ENCODE peak calls at places on chromosomes 2 and 18, in four cellular contexts. D is NB4; A is heart right ventricle; E is effector memory CD4-positive, alpha-beta T cell. V is an unnamed sample.
A peak's percentile ranks its signal among the peaks of the same experiment; 100 is the strongest.

GRCh38 chr2:207311316-207312005 is 145.7 kb upstream of the KLF7 start:
- DNase-seq in D (peak; percentile 73), A (no peak), E (no peak), V (peak; percentile 53)

GRCh38 chr2:85978883-85979780 is 90.3 kb upstream of the ST3GAL5 start:
- DNase-seq in D (no peak), A (no peak), E (no peak), V (no peak)

GRCh38 chr2:127034056-127034455 is 72.9 kb downstream of the BIN1 start:
- DNase-seq in D (no peak), A (no peak), E (no peak), V (no peak)

GRCh38 chr2:13005761-13006336 is 289.1 kb downstream of the TRIB2 start:
- DNase-seq in D (no peak), A (no peak), E (no peak), V (no peak)

GRCh38 chr2:111534816-111535803 is 348.9 kb downstream of the ANAPC1 start:
- DNase-seq in D (no peak), A (no peak), E (peak; percentile 7), V (no peak)

GRCh38 chr2:109563980-109564550 is 49.7 kb downstream of the SEPTIN10 start:
- DNase-seq in D (peak; percentile 10), A (no peak), E (no peak), V (no peak)

GRCh38 chr2:237617305-237617982 is 9.9 kb upstream of the LRRFIP1 start:
- DNase-seq in D (no peak), A (no peak), E (no peak), V (no peak)

GRCh38 chr2:237806334-237806733 is 7.8 kb downstream of the RBM44 start:
- DNase-seq in D (no peak), A (no peak), E (no peak), V (no peak)

DNA sequence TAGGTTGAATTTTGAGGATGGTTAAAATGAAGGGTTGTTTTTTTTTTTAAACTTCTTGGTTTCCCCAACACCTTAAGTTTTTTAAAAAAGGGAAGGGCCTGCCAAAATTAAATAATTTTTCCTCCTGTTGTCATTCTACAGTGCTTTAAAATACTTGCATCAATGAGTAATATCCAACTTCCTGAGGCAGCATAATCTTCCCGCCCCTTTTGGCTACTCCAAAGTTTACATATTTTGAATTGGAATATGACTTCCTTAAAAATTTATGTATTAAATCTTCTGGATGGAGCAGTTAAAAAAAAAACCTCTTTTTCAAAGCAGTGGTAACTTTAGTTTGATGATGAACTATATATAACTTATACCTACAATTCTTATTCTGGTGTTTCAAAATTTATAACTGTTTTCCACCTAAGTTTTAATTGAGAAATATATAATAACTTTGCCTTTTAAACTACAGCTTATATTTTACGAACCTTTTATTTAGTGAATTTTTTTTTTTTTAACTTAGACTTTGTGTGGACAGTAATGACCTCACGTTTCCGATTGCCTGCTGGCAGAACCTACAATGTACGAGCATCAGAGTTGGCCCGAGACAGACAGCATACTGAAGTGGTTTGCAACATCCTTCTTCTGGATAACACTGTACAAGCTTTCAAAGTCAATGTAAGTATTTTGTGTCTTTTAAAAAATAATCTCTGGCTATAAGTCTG is 49.8 kb downstream of the PTPN4 start:
- DNase-seq in D (no peak), A (no peak), E (no peak), V (no peak)
- H3K4me3 ChIP-seq in D (no peak overlapping the region), A (no peak overlapping the region), E (no peak overlapping the region), V (no peak overlapping the region)

GRCh38 chr18:74082476-74083070 is 65.1 kb downstream of the FBXO15 start:
- DNase-seq in D (peak; percentile 74), A (peak; percentile 36), E (peak; percentile 19), V (peak; percentile 8)
- H3K4me3 ChIP-seq in D (no peak overlapping the region), A (no peak overlapping the region), E (no peak overlapping the region), V (no peak overlapping the region)

GRCh38 chr18:62186656-62187542 is at the start of the genes PIGN and RELCH:
- DNase-seq in D (peak; percentile 98), A (peak; percentile 90), E (peak; percentile 94), V (peak; percentile 98)

GRCh38 chr18:62187543-62188378 is 706 bp downstream of the RELCH start:
- DNase-seq in D (peak; percentile 72), A (no peak), E (peak; percentile 9), V (no peak)

GRCh38 chr18:62183578-62184195 is 3.2 kb downstream of the PIGN start:
- DNase-seq in D (peak; percentile 63), A (no peak), E (no peak), V (peak; percentile 51)

GRCh38 chr18:62189208-62189607 is 2.2 kb downstream of the RELCH start:
- DNase-seq in D (no peak), A (no peak), E (no peak), V (no peak)
- H3K4me3 ChIP-seq in D (peak overlapping the region; percentile 80), A (no peak overlapping the region), E (no peak overlapping the region), V (peak overlapping the region; percentile 92)

DNA sequence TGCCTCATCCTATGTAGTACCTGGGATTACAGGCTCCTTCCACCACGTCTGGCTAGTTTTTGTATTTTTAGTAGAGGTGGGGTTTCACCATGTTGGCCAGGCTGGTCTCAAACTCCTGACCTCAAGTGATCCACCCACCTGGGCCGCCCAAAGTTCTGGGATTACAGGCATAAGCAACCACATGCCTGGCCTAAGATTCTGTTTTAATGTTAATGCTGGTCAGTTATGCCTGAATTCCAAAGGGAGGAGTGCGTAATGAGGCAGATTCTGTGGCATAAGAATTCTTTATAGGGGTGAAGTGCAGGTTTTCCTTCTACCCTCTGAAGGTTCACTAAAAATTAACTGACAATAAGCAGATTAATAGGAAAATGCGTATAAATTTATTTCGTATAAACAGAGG is 1343.8 kb upstream of the LRRTM1 start:
- DNase-seq in D (no peak), A (no peak), E (no peak), V (no peak)
- H3K4me3 ChIP-seq in D (no peak overlapping the region), A (no peak overlapping the region), E (no peak overlapping the region), V (no peak overlapping the region)

GRCh38 chr2:172403881-172404470 is 23.4 kb upstream of the ITGA6 start:
- DNase-seq in D (no peak), A (no peak), E (no peak), V (no peak)
- H3K4me3 ChIP-seq in D (no peak overlapping the region), A (no peak overlapping the region), E (no peak overlapping the region), V (no peak overlapping the region)

DNA sequence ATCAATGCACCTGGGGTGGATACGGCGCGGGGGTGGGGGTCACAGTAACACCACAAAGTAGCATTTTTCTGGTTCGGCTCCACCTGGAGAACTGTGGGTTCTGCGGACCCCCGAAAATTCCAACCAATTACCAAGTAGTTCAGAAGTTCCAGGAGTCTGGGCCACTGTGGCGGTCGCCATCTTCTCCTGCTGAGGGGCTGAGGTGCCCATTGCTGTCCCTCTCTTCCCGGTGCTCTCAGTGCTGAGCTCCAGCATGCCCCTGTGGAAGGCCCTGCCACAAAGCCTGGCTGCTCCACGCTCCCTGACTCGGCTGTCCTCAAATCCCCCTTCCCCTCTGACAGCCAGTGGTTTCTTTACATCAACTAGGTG is 79.3 kb downstream of the GFPT1 start:
- DNase-seq in D (no peak), A (no peak), E (no peak), V (no peak)
- H3K4me3 ChIP-seq in D (no peak overlapping the region), A (no peak overlapping the region), E (peak overlapping the region; percentile 56), V (no peak overlapping the region)

DNA sequence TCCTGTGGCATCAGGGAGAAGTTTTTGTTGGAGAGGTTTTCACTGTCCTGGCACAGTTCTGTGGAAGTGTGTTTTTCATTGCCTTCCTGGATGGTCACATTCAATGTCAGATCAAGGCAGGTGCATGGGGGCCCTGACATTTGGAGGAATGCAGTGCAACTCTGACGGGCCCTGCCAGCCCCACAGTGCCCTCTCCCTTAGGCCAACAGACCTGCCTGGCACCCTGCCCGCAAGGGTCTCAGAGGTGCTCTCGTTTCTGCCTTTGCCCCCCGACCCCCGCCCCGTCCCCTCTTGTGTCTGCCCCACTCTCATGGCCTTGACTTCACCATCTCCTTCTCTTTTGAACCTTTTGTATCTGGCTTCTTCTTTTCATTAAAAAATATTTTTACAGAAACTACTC is 257.2 kb upstream of the HDAC4 start:
- DNase-seq in D (no peak), A (no peak), E (no peak), V (no peak)
- H3K4me3 ChIP-seq in D (no peak overlapping the region), A (no peak overlapping the region), E (no peak overlapping the region), V (no peak overlapping the region)